ENCODE peak calls at places on chromosomes 6 and 20, in eight cellular contexts. Z is T follicular helper cell; O is ACHN; A is stimulated activated naive CD8-positive, alpha-beta T cell treated with anti-CD3 and anti-CD28 coated beads, Interleukin-15, Interleukin-2, amounts not matched to agents 100 U/mL and 50 U/mL, for 24 hours; G is HAP-1; S is EH; X is stimulated activated CD4-positive, alpha-beta T cell treated with anti-CD3 and anti-CD28 coated beads, Interleukin-2, amount 100 ng/mL, for 24 hours; I is ecto neural progenitor cell. T is an unnamed sample.

GRCh38 chr6:118645395-118645794 is 6.0 kb downstream of the CEP85L start:
- DNase-seq in O (no peak), A (no peak), Z (no peak), G (no peak), X (no peak), I (no peak), S (no peak), T (no peak)

GRCh38 chr6:113481441-113481840 is 375.7 kb upstream of the MARCKS start:
- DNase-seq in A (no peak), O (no peak), Z (no peak), S (peak), I (no peak), X (no peak), G (no peak), T (no peak)

GRCh38 chr6:38495511-38495910 is 144.2 kb downstream of the BTBD9 start:
- DNase-seq in G (no peak), O (no peak), X (no peak), A (no peak), Z (no peak), I (no peak), S (no peak), T (no peak)

GRCh38 chr6:131136021-131136847 is 967 bp downstream of the AKAP7 start:
- DNase-seq in I (no peak), Z (no peak), O (peak), S (peak), A (no peak), X (no peak), G (no peak), T (no peak)

GRCh38 chr6:140970485-140970884 is 1162.2 kb upstream of the GJE1 start:
- DNase-seq in A (no peak), I (no peak), G (no peak), Z (no peak), X (no peak), O (no peak), S (peak), T (no peak)

GRCh38 chr6:147341486-147341885 is 137.3 kb downstream of the STXBP5 start:
- DNase-seq in A (no peak), S (no peak), I (no peak), X (no peak), O (no peak), G (no peak), Z (no peak), T (no peak)

GRCh38 chr20:30598460-30599230 is 658.8 kb upstream of the DEFB115 start:
- DNase-seq in I (no peak), G (no peak), S (no peak), O (no peak), A (no peak), Z (no peak), X (no peak), T (no peak)

GRCh38 chr20:32012159-32012682 is 2.0 kb downstream of the CCM2L start:
- DNase-seq in S (no peak), Z (no peak), I (no peak), O (no peak), A (no peak), X (no peak), G (no peak), T (no peak)

GRCh38 chr6:1643111-1643510 is 33.4 kb downstream of the FOXC1 start:
- DNase-seq in I (no peak), G (no peak), S (no peak), A (no peak), O (no peak), X (no peak), Z (no peak), T (no peak)

GRCh38 chr6:158037771-158038170 is 56.1 kb downstream of the SYNJ2 start:
- DNase-seq in S (no peak), O (no peak), X (no peak), Z (no peak), G (no peak), A (no peak), I (no peak), T (no peak)

GRCh38 chr6:111399600-111399999 is 83.4 kb downstream of the REV3L start:
- DNase-seq in S (no peak), X (no peak), G (no peak), I (no peak), Z (no peak), A (no peak), O (no peak), T (no peak)

GRCh38 chr6:20936949-20937348 is 402.7 kb downstream of the CDKAL1 start:
- DNase-seq in Z (no peak), I (no peak), O (no peak), A (no peak), G (no peak), X (no peak), S (no peak), T (peak)

T was measured in H9.